ENCODE peak calls at places on chromosomes 16 and 17, in ten cellular contexts. L is dorsolateral prefrontal cortex; M is heart right ventricle; K is CD4-positive, CD25-positive, alpha-beta regulatory T cell; Y is pancreas; P is left ventricle myocardium inferior; T is upper lobe of right lung; I is PC-3; G is tibial nerve; U is H9. J is an unnamed sample.

GRCh38 chr17:40404003-40404402 is 13.7 kb downstream of the TOP2A start:
- DNase-seq in L (no peak), M (no peak), K (no peak), Y (no peak), P (no peak), T (no peak), I (no peak), G (no peak), U (no peak), J (no peak)

GRCh38 chr16:11029948-11030347 is 85.6 kb downstream of the CLEC16A start:
- DNase-seq in L (no peak), M (no peak), K (no peak), Y (no peak), P (no peak), T (no peak), I (peak), G (no peak), U (no peak), J (no peak)

GRCh38 chr16:19878760-19879159 is 5.9 kb downstream of the GPRC5B start:
- DNase-seq in L (no peak), M (no peak), K (no peak), Y (no peak), P (no peak), T (no peak), I (no peak), G (no peak), U (no peak), J (no peak)

GRCh38 chr17:41651625-41652460 is 27.5 kb upstream of the KRT17 start:
- DNase-seq in L (no peak), M (no peak), K (no peak), Y (peak), P (no peak), T (peak), I (no peak), G (no peak), U (no peak), J (no peak)

GRCh38 chr17:70006159-70006558 is 68.9 kb upstream of the KCNJ16 start:
- DNase-seq in L (no peak), M (no peak), K (no peak), Y (no peak), P (no peak), T (no peak), I (peak), G (no peak), U (no peak), J (no peak)

GRCh38 chr17:39736319-39737165 is 1.2 kb upstream of the GRB7 start:
- DNase-seq in L (no peak), M (no peak), K (no peak), Y (no peak), P (no peak), T (peak), I (peak), G (no peak), U (no peak), J (no peak)

GRCh38 chr16:53094013-53094630 is 39.3 kb downstream of the CHD9 start:
- DNase-seq in L (no peak), M (peak), K (no peak), Y (no peak), P (peak), T (peak), I (peak), G (peak), U (no peak), J (peak)

GRCh38 chr17:7703584-7704574 is 1.1 kb upstream of the EFNB3 start:
- DNase-seq in L (no peak), M (no peak), K (no peak), Y (peak), P (no peak), T (no peak), I (no peak), G (no peak), U (peak), J (no peak)

GRCh38 chr17:45168991-45169752 is 7.5 kb downstream of the HEXIM2 start:
- DNase-seq in L (no peak), M (no peak), K (no peak), Y (no peak), P (no peak), T (no peak), I (no peak), G (no peak), U (peak), J (no peak)

GRCh38 chr17:58047751-58048150 is 35.5 kb upstream of the DYNLL2 start:
- DNase-seq in L (no peak), M (no peak), K (no peak), Y (no peak), P (no peak), T (no peak), I (no peak), G (no peak), U (no peak), J (no peak)

GRCh38 chr17:58054641-58055040 is 28.6 kb upstream of the DYNLL2 start:
- DNase-seq in L (no peak), M (no peak), K (no peak), Y (no peak), P (no peak), T (no peak), I (no peak), G (no peak), U (no peak), J (no peak)

GRCh38 chr17:58049533-58049932 is 33.7 kb upstream of the DYNLL2 start:
- DNase-seq in L (no peak), M (no peak), K (no peak), Y (no peak), P (no peak), T (no peak), I (no peak), G (no peak), U (peak), J (no peak)

GRCh38 chr17:58056476-58056875 is 26.7 kb upstream of the DYNLL2 start:
- DNase-seq in L (no peak), M (no peak), K (no peak), Y (no peak), P (no peak), T (no peak), I (peak), G (no peak), U (no peak), J (no peak)

DNA sequence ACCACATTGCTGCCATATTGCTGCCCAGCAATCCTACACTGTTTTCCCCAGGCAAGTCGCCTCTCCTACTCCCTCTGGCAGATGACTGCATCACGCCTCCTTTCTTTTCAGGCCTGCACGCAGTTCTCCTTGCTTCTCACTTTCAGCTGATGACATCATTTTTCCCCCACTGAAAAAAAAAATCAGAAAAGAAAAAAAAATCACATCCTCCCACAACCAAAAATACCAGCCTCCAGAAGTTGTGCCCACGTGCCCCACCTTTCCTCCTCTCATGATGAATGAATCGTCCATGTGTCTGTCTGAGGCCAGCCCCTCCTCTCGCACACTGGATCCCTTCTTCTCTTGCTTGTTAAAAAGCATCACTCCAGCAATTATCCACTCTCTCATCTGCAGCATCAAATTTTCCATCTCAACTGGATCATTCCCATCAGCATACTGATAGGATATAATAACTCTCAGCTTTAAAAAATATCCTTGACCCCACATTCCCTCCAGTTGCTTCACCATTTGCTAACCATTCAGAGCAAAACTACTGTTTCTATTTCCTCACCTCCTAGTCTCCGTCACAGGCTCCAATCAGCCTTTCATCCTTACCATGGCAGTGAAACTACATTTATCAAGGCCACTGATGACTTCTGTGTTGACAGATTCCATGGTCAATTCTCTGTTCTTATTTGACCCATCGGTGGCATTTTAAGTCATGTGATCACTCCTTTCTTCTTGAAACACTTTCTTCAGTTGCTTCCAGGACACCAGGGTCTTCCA is 30.1 kb upstream of the DYNLL2 start:
- DNase-seq in L (no peak), M (no peak), K (no peak), Y (no peak), P (no peak), T (no peak), I (no peak), G (no peak), U (no peak), J (no peak)
- H3K27ac ChIP-seq in L (no peak), M (no peak), K (no peak), Y (no peak), P (no peak), T (no peak), I (no peak), G (no peak), U (no peak), J (no peak)

GRCh38 chr17:29430275-29430674 is 40.1 kb downstream of the TAOK1 start:
- DNase-seq in L (no peak), M (no peak), K (no peak), Y (no peak), P (no peak), T (no peak), I (no peak), G (no peak), U (no peak), J (no peak)
- H3K27ac ChIP-seq in L (no peak), M (no peak), K (no peak), Y (no peak), P (no peak), T (no peak), I (no peak), G (no peak), U (no peak), J (no peak)

GRCh38 chr16:86512860-86513470 is 2.6 kb downstream of the FOXF1 start:
- DNase-seq in L (no peak), M (no peak), K (no peak), Y (no peak), P (no peak), T (no peak), I (no peak), G (no peak), U (peak), J (no peak)

GRCh38 chr16:86510465-86511261 is at the start of gene FOXF1:
- DNase-seq in L (no peak), M (no peak), K (peak), Y (no peak), P (no peak), T (no peak), I (no peak), G (no peak), U (peak), J (no peak)

GRCh38 chr16:86512301-86512859 is 2.1 kb downstream of the FOXF1 start:
- DNase-seq in L (no peak), M (no peak), K (no peak), Y (no peak), P (no peak), T (peak), I (no peak), G (no peak), U (peak), J (no peak)

GRCh38 chr16:86509759-86510464 is 415 bp upstream of the FOXF1 start:
- DNase-seq in L (no peak), M (peak), K (peak), Y (no peak), P (peak), T (no peak), I (no peak), G (no peak), U (peak), J (no peak)

GRCh38 chr16:86511317-86512161 is 1.2 kb downstream of the FOXF1 start:
- DNase-seq in L (no peak), M (no peak), K (no peak), Y (no peak), P (no peak), T (no peak), I (no peak), G (no peak), U (peak), J (no peak)
- H3K27ac ChIP-seq in L (no peak), M (no peak), K (no peak), Y (no peak), P (no peak), T (peak), I (no peak), G (no peak), U (no peak), J (no peak)

DNA sequence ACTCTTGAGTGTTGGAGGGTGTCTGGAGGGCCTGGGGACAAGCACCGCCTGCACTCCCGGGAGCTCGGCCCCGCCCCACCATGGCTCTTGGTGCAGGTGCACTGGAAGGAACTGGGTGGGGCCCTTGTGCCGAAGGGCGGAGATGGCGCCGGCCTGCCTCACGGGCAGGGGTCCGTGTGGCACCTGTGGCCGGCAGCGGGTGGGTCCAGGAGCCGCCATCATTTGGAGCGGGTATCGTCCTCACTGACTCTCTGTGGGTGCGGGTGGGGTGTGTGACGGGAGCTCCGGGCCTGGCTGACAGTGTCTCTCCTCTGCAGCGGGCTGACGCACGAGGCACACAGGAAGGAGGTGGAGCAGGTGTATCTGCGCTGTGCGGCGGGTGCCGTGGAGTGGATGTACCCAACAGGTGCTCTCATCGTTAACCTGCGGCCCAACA is 5.2 kb downstream of the METRNL start:
- DNase-seq in L (no peak), M (no peak), K (no peak), Y (no peak), P (no peak), T (peak), I (no peak), G (no peak), U (no peak), J (no peak)
- H3K27ac ChIP-seq in L (no peak), M (no peak), K (no peak), Y (no peak), P (no peak), T (peak), I (no peak), G (peak), U (no peak), J (peak)

GRCh38 chr17:51056813-51057510 is 63.7 kb downstream of the SPAG9 start:
- DNase-seq in L (peak), M (peak), K (peak), Y (peak), P (no peak), T (no peak), I (peak), G (peak), U (peak), J (no peak)
- H3K27ac ChIP-seq in L (peak), M (peak), K (no peak), Y (peak), P (peak), T (peak), I (peak), G (peak), U (peak), J (peak)